ENCODE peak calls at places on chromosomes 2 and 18, in four cellular contexts. B, X, A and S are unnamed samples.

GRCh38 chr2:223576873-223577272 is 25.3 kb downstream of the SCG2 start:
- DNase-seq in A (no peak), X (no peak), B (no peak), S (no peak)

GRCh38 chr2:144162652-144163051 is 357.3 kb downstream of the ZEB2 start:
- DNase-seq in X (no peak), A (peak), B (no peak), S (peak)

GRCh38 chr2:48219555-48220436 is 310.2 kb upstream of the STON1 start:
- DNase-seq in X (no peak), A (peak), B (no peak), S (no peak)

GRCh38 chr2:64837925-64838641 is 151.1 kb upstream of the SLC1A4 start:
- DNase-seq in A (no peak), X (no peak), B (no peak), S (no peak)

GRCh38 chr2:241219030-241219382 is 30.5 kb downstream of the ANO7 start:
- DNase-seq in X (no peak), B (no peak), A (no peak), S (no peak)

GRCh38 chr2:226213717-226214116 is 585.9 kb downstream of the IRS1 start:
- DNase-seq in X (no peak), B (no peak), A (no peak), S (no peak)

GRCh38 chr18:3605562-3606443 is 155.8 kb downstream of the TGIF1 start:
- DNase-seq in B (no peak), A (no peak), X (no peak), S (no peak)

GRCh38 chr2:230439590-230439989 is 23.6 kb downstream of the SP100 start:
- DNase-seq in A (no peak), B (no peak), X (no peak), S (no peak)

GRCh38 chr2:56337342-56337741 is 153.6 kb downstream of the CCDC85A start:
- DNase-seq in X (no peak), B (no peak), A (no peak), S (no peak)

GRCh38 chr18:37328946-37329719 is 236.5 kb downstream of the CELF4 start:
- DNase-seq in X (no peak), A (no peak), B (no peak), S (no peak)

GRCh38 chr18:41155025-41155424 is 800.0 kb upstream of the PIK3C3 start:
- DNase-seq in X (no peak), A (no peak), B (no peak), S (no peak)

GRCh38 chr2:24272907-24273306 is 87.4 kb downstream of the ITSN2 start:
- DNase-seq in A (no peak), B (no peak), X (no peak), S (no peak)

GRCh38 chr2:100200985-100201384 is 58.6 kb upstream of the AFF3 start:
- DNase-seq in B (no peak), A (no peak), X (no peak), S (no peak)

GRCh38 chr2:229044581-229044980 is 226.5 kb downstream of the PID1 start:
- DNase-seq in A (no peak), B (no peak), X (no peak), S (no peak)

GRCh38 chr2:215652432-215652831 is 216.6 kb upstream of the FN1 start:
- DNase-seq in X (no peak), B (no peak), A (no peak), S (no peak)

GRCh38 chr2:228846161-228846560 is 424.9 kb downstream of the PID1 start:
- DNase-seq in A (no peak), X (no peak), B (no peak), S (no peak)

GRCh38 chr2:168338803-168339437 is 91.5 kb upstream of the STK39 start:
- DNase-seq in B (no peak), X (no peak), A (no peak), S (no peak)

GRCh38 chr2:69581774-69582581 is 61.6 kb downstream of the AAK1 start:
- DNase-seq in B (no peak), A (peak), X (no peak), S (no peak)

GRCh38 chr2:163367825-163368582 is 367.8 kb downstream of the FIGN start:
- DNase-seq in X (no peak), B (no peak), A (peak), S (no peak)

GRCh38 chr2:240879105-240879504 is 10.5 kb downstream of the AGXT start:
- DNase-seq in B (no peak), X (no peak), A (no peak), S (no peak)

GRCh38 chr2:31331156-31331555 is 83.4 kb downstream of the XDH start:
- DNase-seq in A (no peak), X (no peak), B (no peak), S (no peak)

GRCh38 chr2:60522462-60522861 is 31.0 kb downstream of the BCL11A start:
- DNase-seq in B (no peak), A (no peak), X (no peak), S (no peak)

GRCh38 chr2:238155051-238155760 is 3.6 kb upstream of the ERFE start:
- DNase-seq in X (peak), A (no peak), B (no peak), S (no peak)

GRCh38 chr18:23053756-23054457 is 81.4 kb upstream of the CABLES1 start:
- DNase-seq in X (peak), B (peak), A (peak), S (peak)

DNA sequence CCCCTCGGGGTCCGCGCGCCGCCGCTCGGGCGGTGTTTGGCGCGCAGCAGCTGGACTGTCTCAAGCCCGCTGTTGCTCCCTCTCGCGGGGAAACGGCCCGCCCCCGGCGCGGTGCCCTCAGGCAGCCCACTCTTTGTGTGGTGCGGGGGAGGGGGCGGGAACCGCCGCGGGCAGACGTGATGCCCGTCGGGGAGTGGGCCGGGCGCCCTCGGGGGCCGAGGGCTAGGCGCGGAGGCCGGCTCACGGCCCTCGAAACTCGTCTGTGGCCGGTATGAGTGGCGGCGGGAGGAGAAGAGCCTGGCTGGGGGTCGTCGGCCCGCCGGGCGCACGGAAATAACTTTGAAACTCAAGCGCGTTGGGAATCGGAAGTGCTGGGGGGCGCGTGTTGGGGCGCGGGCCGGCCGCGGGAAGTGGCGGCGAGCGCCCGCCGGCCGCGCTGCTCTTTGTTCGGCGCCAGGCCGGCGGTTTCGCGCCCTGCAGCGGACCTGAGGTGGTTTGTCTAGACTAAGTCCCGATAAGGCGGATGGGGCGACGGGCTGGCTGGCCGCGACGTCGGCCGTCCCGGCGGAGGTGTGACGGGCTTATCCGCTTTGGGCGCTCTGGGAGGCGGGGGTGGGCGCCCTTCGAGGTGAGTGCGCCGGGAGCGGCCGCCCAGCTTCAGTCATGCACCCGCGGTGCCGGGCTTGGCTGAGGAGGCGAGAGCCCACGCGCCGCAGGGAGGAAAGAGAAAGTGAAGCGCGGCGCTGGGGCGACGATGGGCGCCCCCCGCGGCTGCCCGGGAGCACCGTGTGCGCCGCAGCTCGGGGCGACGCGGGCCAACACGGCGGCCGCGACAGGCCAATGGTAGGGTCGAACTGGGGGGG is 679 bp downstream of the PTMA start:
- DNase-seq in A (no peak), B (peak), X (peak), S (peak)
- TF ChIP-seq CTCF in A (peak), B (no peak), X (no peak), S (no peak)

DNA sequence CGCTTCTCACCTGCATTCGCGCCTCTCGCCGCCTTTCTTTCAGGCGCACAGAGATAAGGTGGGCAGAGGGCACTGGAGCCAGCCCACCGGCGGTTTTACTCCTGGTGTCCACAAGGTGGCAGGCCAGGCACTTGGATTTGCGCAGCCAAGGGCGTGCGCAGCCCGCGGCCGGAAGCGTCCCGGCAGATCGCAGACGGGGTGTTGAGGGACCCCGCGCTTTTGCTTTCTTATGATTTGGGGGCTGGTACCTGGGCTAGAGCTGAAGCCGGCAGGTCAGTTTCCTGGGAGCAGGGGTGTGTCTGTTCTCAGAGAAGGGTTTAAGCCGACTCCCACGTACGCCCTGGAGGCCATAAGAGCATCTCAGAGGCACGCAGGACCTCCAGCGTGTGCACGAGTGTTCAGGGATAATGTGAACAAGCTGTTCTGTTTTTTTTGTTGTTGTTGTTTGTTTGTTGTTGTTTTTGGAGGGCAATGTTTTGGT is 305.6 kb upstream of the CXCR4 start:
- DNase-seq in X (peak), B (peak), A (peak), S (peak)
- TF ChIP-seq CTCF in X (peak), B (peak), A (peak), S (peak)

DNA sequence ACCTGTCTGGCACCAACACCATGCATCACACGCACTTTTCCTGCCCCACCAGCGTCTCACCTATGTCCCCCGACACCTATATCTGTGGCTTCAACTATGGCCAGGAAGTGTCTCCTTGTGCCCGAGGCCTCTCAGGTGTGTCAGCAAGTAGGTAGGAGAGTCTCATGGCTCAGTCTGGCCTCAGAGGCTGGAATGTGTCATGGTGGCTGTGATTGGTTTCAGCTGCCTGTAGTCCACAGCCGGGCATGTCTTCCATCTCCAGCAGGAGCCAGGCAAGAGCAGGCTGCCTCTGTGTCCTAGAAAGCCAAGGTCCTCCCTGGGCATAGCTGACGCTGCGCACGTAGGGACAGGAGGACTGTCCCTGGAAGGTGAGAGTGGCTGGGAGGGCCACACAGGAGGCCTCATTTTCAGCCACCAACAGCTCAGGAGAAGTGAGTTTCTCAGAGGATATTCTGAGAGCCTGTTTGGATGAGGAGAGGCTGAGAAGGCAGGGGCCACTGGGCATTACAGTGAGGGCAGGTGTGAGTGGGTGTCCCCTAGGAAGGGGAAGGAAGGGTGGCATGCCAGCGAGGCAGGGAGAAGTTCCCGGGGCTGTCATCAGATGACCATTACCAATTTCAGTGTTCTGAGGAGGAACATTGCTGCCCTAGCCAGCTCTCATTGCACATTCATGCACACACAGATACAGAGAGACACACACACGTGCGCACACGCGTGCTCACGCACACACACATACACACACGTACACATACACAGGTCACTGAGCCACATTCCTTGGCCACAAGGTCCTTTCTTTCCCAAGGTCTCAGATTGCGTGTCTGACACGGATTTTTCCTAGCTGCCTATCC is 47.1 kb downstream of the SDC1 start:
- DNase-seq in A (no peak), X (no peak), B (no peak), S (no peak)
- TF ChIP-seq CTCF in A (peak), X (no peak), B (no peak), S (peak)

GRCh38 chr2:18777250-18777812 is 188.0 kb upstream of the NT5C1B start:
- DNase-seq in B (no peak), X (peak), A (peak), S (no peak)

GRCh38 chr2:18784245-18784644 is 194.9 kb upstream of the NT5C1B start:
- DNase-seq in X (no peak), A (no peak), B (no peak), S (no peak)

GRCh38 chr2:18781541-18782280 is 192.3 kb upstream of the NT5C1B start:
- DNase-seq in A (no peak), X (no peak), B (no peak), S (no peak)
- TF ChIP-seq CTCF in A (no peak), X (no peak), B (no peak), S (no peak)

DNA sequence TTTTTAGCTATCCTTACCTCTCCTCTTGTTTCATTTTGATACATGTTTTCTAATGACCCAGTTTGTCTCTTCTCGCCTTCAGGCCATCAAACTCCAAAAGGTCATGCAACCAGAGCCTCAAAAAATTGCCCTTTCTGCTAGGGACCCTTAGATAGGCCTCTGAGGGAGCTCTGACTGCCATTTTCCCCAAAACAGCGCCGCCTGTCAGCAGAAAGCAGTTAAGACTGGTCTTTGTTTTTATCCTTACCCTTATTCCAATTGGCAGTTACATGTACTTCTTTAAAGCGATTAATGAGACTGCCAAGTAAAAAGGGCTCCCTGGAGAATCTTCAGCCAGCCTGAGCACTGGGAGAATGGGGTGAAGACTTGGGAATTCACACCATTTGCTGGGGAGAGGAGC is 55.1 kb upstream of the RIT2 start:
- DNase-seq in B (no peak), X (no peak), A (no peak), S (no peak)
- TF ChIP-seq CTCF in B (no peak), X (no peak), A (no peak), S (no peak)

GRCh38 chr18:58320907-58321561 is 277.0 kb downstream of the NEDD4L start:
- DNase-seq in A (no peak), B (no peak), X (no peak), S (no peak)
- TF ChIP-seq CTCF in A (no peak), B (no peak), X (no peak), S (no peak)

GRCh38 chr2:190344275-190344827 is 962 bp downstream of the INPP1 start:
- DNase-seq in X (no peak), A (peak), B (no peak), S (no peak)
- TF ChIP-seq CTCF in X (peak), A (peak), B (no peak), S (peak)